ENCODE peak calls at places on chromosomes 16 and 17, in seven cellular contexts. L, F, X, Q, I, O and W are unnamed samples.

GRCh38 chr17:17391575-17392370 is 85.0 kb upstream of the MED9 start:
- DNase-seq in L (peak), I (peak), O (no peak), F (no peak), Q (no peak), X (no peak), W (no peak)

GRCh38 chr16:31496670-31497069 is 11.5 kb downstream of the RUSF1 start:
- DNase-seq in L (no peak), Q (no peak), O (no peak), I (no peak), X (no peak), F (no peak), W (no peak)

GRCh38 chr17:250487-251300 is 69.2 kb upstream of the DOC2B start:
- DNase-seq in O (peak), X (no peak), L (peak), Q (no peak), I (no peak), F (no peak), W (no peak)

GRCh38 chr17:41420134-41420533 is 4.3 kb downstream of the KRT37 start:
- DNase-seq in Q (no peak), O (no peak), L (no peak), I (peak), X (no peak), F (peak), W (no peak)

GRCh38 chr17:14541714-14542113 is 240.8 kb downstream of the HS3ST3B1 start:
- DNase-seq in X (no peak), I (no peak), O (no peak), L (no peak), Q (no peak), F (no peak), W (no peak)

GRCh38 chr17:81615401-81615930 is 21.4 kb downstream of the NPLOC4 start:
- DNase-seq in L (no peak), F (no peak), O (no peak), X (no peak), Q (no peak), I (no peak), W (no peak)

GRCh38 chr16:49700222-49700927 is 155.5 kb downstream of the ZNF423 start:
- DNase-seq in X (no peak), I (peak), F (no peak), O (peak), L (peak), Q (no peak), W (no peak)

GRCh38 chr17:78176548-78177025 is 8.2 kb downstream of the SYNGR2 start:
- DNase-seq in Q (peak), F (no peak), L (peak), I (no peak), X (no peak), O (peak), W (no peak)

GRCh38 chr16:4350365-4350786 is 745 bp downstream of the PAM16 start:
- DNase-seq in X (no peak), Q (no peak), I (no peak), L (no peak), O (no peak), F (no peak), W (no peak)

GRCh38 chr17:41678907-41679739 is 9.6 kb upstream of the EIF1 start:
- DNase-seq in I (peak), F (no peak), L (peak), X (no peak), O (no peak), Q (peak), W (no peak)

GRCh38 chr16:58515125-58515870 is at the start of gene SETD6:
- DNase-seq in I (peak), F (peak), O (peak), X (peak), Q (peak), L (peak), W (peak)

GRCh38 chr16:79988721-79989220 is 388.2 kb upstream of the MAF start:
- DNase-seq in L (no peak), Q (no peak), O (no peak), I (peak), F (no peak), X (no peak), W (no peak)

GRCh38 chr16:48053346-48053745 is 102.4 kb downstream of the ABCC12 start:
- DNase-seq in L (no peak), O (peak), X (peak), I (peak), F (peak), Q (no peak), W (no peak)

GRCh38 chr17:37674511-37674910 is 31.3 kb upstream of the DDX52 start:
- DNase-seq in L (no peak), F (no peak), Q (no peak), X (no peak), I (no peak), O (no peak), W (no peak)

GRCh38 chr17:37671813-37672544 is 28.7 kb upstream of the DDX52 start:
- DNase-seq in Q (no peak), L (no peak), O (no peak), X (peak), F (peak), I (peak), W (peak)

GRCh38 chr17:37673386-37673785 is 30.1 kb upstream of the DDX52 start:
- DNase-seq in I (no peak), L (no peak), F (no peak), O (no peak), Q (no peak), X (no peak), W (no peak)

GRCh38 chr17:37671028-37671812 is 28.0 kb upstream of the DDX52 start:
- DNase-seq in I (no peak), Q (no peak), O (no peak), L (no peak), X (no peak), F (peak), W (no peak)

DNA sequence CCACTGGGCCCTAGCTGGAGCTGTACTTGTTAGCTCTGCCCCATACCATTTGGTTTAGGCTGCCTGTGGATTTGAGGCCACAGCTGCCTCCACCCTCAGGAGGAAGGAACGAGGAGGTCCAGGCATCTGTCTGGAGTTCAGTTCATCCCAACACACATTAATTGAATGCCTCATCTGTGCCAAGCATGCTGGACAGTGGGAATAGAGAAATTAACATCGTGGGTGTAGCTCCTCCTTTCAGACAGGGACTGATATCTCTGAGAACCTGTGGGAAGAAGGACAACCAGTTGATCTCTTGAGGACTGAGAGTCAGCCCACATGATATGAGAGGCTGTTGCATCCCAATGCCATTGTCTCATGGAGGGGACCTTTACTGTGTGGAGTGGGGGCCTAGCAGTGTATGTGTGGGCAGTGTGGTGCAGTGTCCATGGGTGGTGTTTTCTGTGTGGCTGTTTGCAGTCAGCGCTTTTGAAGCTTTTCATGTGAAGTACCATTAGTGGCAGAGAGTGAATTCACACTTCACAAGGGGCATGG is 29.4 kb upstream of the DDX52 start:
- DNase-seq in Q (no peak), F (no peak), O (no peak), X (no peak), L (no peak), I (peak), W (no peak)
- TF ChIP-seq CTCF in Q (no peak), F (no peak), O (no peak), X (no peak), L (no peak), I (no peak), W (no peak)

GRCh38 chr17:7132511-7133094 is 18.0 kb upstream of the ASGR2 start:
- DNase-seq in X (no peak), O (no peak), Q (peak), L (no peak), I (no peak), F (no peak), W (no peak)

GRCh38 chr17:7136266-7136877 is 21.8 kb upstream of the ASGR2 start:
- DNase-seq in I (peak), X (peak), Q (peak), F (peak), L (peak), O (peak), W (peak)

GRCh38 chr17:7133916-7134315 is 19.3 kb upstream of the ASGR2 start:
- DNase-seq in I (no peak), X (no peak), F (no peak), L (no peak), O (no peak), Q (no peak), W (no peak)

GRCh38 chr17:7130626-7131467 is 16.2 kb upstream of the ASGR2 start:
- DNase-seq in Q (no peak), F (no peak), X (no peak), O (no peak), L (no peak), I (no peak), W (no peak)

DNA sequence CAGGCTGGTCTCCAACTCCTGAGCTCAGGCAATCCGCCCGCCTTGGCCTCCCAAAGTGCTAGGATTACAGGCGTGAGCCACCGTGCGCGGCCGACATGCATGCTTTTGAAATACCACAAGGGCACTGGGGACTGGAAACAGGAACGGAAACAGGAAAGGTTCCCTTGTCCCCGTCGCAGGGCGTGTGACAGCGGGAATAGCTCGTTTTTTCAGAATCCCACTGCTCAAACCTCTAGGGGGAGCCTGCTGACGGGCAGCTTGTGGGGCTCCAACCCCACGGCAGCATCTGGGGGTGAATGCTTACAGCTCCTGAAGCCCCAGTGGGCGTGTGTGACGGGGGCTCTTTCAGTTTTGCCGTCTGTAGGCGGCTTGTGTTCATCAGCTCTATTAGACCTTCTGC is 18.8 kb upstream of the ASGR2 start:
- DNase-seq in I (no peak), L (no peak), Q (no peak), F (no peak), O (no peak), X (no peak), W (no peak)
- TF ChIP-seq CTCF in I (peak), L (peak), Q (peak), F (no peak), O (no peak), X (peak), W (peak)

DNA sequence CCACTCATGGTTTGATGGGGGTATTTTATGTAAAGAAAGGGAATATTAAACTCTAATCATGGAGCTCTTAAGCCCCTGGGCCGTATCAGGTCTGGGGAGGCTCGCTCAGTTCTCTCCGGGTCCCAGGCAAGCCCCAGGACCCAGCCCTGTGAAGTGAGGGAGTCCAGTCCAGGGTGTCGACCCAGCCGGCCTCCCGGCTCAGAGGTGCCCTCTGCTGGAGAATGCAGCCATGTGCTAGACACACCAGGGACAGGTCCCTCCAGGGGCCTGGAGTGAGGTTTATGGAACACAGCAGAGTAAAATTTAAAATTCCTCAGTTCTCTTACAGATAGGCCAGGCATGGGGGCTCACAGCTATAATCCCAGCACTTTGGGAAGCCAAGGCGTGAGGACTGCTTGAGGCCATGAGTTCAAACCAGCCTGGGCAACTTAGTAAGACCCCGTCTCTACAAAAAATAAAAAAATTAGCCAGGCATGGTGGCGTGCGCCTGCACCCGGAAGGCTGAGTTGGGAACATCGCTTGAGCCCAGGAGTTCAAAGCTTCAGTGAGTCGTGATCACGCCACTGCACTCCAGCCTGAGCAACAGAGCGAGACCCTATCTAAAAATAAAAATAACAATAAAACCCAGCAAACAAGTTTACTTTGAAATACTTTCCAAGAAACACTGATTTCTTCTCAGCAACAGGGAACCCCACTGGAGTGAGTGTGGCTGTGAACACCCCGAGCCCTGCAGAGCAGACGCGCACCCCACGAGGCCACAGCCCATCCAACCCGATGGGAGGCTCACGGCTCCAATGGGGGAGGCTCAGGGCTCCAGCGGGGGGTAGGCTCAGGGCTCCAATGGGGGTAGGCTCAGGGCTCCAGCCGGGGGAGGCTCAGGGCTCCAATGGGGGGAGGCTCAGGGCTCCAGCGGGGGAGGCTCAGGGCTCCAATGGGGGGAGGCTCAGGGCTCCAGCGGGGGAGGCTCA is 72.2 kb downstream of the ZNF778 start:
- DNase-seq in F (peak), L (peak), O (peak), Q (peak), X (peak), I (peak), W (peak)
- TF ChIP-seq CTCF in F (peak), L (peak), O (peak), Q (peak), X (peak), I (peak), W (peak)

GRCh38 chr16:24535827-24536226 is 3.5 kb upstream of the RBBP6 start:
- DNase-seq in X (no peak), Q (no peak), I (no peak), L (no peak), F (no peak), O (no peak), W (no peak)
- TF ChIP-seq CTCF in X (no peak), Q (peak), I (no peak), L (no peak), F (no peak), O (no peak), W (no peak)

DNA sequence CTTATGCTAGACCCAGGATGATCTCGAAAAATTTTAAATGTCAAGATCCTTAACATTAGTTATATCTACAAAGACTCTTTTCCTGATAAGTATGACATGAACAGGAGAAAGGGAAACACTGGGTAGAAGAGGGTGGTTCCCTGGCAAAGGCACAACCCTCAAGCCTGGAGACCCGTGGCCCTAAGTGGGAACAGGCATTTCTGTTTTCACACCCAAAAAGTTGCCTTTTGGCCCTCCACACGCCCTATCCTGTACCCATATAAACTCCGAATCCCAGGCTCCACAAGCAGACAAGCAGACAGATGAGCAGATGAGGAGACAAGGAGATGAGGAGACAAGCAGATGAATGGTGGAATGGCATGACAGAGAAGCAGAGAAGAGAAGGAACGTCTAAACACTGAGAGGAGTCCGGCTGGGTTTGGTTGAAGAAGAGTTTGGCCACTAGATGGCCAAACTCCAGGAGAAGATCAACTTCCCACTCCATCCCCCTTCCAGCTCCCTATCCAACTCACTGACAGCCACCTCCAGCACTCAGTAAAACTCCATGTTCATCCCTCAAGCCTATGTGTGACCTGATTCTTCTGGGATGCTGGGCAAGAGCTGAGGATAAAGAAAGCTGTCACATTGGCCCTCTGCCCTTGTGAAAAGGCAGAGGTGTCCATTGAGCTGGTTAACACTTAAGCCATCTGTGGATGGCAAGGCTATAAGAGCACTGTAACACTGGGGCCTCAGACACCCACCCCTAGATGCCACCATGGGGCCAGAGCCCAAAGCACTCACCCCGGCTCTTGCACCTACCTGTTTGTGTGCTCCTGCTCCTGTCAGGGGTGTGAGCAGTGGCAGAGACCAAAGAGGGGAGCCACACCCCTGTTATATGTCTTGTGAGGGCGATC is 139.6 kb upstream of the FAM20A start:
- DNase-seq in F (no peak), I (no peak), O (no peak), X (no peak), L (no peak), Q (no peak), W (no peak)
- TF ChIP-seq CTCF in F (no peak), I (no peak), O (no peak), X (no peak), L (no peak), Q (no peak), W (no peak)